ENCODE peak calls at places on chromosomes 5 and 9, in nine cellular contexts. F, H, J, E, M, A, R, I and Y are unnamed samples.

GRCh38 chr9:136886610-136887597 is 588 bp downstream of the TRAF2 start:
- DNase-seq in F (peak), H (peak), J (no peak), E (peak), M (no peak), A (no peak), R (no peak), I (peak), Y (no peak)

GRCh38 chr9:22808876-22809275 is 362.3 kb downstream of the DMRTA1 start:
- DNase-seq in F (no peak), H (no peak), J (no peak), E (no peak), M (no peak), A (no peak), R (no peak), I (no peak), Y (no peak)

GRCh38 chr9:37259906-37260305 is 139.5 kb downstream of the ZCCHC7 start:
- DNase-seq in F (no peak), H (no peak), J (no peak), E (no peak), M (no peak), A (no peak), R (no peak), I (no peak), Y (no peak)

GRCh38 chr5:108420182-108420581 is 38.3 kb upstream of the FBXL17 start:
- DNase-seq in F (no peak), H (no peak), J (no peak), E (no peak), M (no peak), A (no peak), R (no peak), I (no peak), Y (no peak)

GRCh38 chr9:116320180-116320799 is 166.7 kb downstream of the PAPPA start:
- DNase-seq in F (no peak), H (no peak), J (no peak), E (no peak), M (no peak), A (no peak), R (no peak), I (no peak), Y (no peak)

GRCh38 chr5:68452286-68452685 is 236.7 kb downstream of the PIK3R1 start:
- DNase-seq in F (no peak), H (no peak), J (no peak), E (no peak), M (no peak), A (no peak), R (no peak), I (no peak), Y (no peak)

GRCh38 chr9:29906065-29906464 is 2332.8 kb upstream of the C9orf72 start:
- DNase-seq in F (no peak), H (no peak), J (no peak), E (no peak), M (no peak), A (no peak), R (no peak), I (no peak), Y (no peak)

GRCh38 chr9:37915911-37916470 is 12.1 kb upstream of the SLC25A51 start:
- DNase-seq in F (no peak), H (no peak), J (no peak), E (no peak), M (no peak), A (no peak), R (no peak), I (no peak), Y (no peak)

GRCh38 chr5:57221049-57221568 is 47.2 kb downstream of the GPBP1 start:
- DNase-seq in F (peak), H (no peak), J (no peak), E (peak), M (peak), A (no peak), R (peak), I (peak), Y (no peak)

GRCh38 chr5:124649548-124650501 is 96.6 kb downstream of the ZNF608 start:
- DNase-seq in F (peak), H (peak), J (no peak), E (no peak), M (peak), A (peak), R (peak), I (peak), Y (peak)

GRCh38 chr5:52922384-52922783 is 66.8 kb upstream of the ITGA2 start:
- DNase-seq in F (peak), H (peak), J (no peak), E (no peak), M (no peak), A (no peak), R (no peak), I (no peak), Y (no peak)

GRCh38 chr9:503331-503730 is 288.7 kb downstream of the DOCK8 start:
- DNase-seq in F (no peak), H (no peak), J (no peak), E (no peak), M (no peak), A (no peak), R (no peak), I (no peak), Y (no peak)

GRCh38 chr5:143870871-143871632 is 59.1 kb downstream of the HMHB1 start:
- DNase-seq in F (no peak), H (no peak), J (no peak), E (no peak), M (no peak), A (no peak), R (no peak), I (no peak), Y (no peak)

GRCh38 chr9:122239722-122240121 is 11.0 kb upstream of the LHX6 start:
- DNase-seq in F (no peak), H (no peak), J (no peak), E (no peak), M (no peak), A (no peak), R (no peak), I (no peak), Y (no peak)

GRCh38 chr9:36128331-36128730 is 8.2 kb upstream of the GLIPR2 start:
- DNase-seq in F (no peak), H (no peak), J (no peak), E (no peak), M (no peak), A (no peak), R (no peak), I (no peak), Y (no peak)

GRCh38 chr9:88400021-88400420 is 11.8 kb downstream of the SPIN1 start:
- DNase-seq in F (peak), H (no peak), J (no peak), E (no peak), M (no peak), A (no peak), R (no peak), I (no peak), Y (no peak)

GRCh38 chr5:176608142-176608705 is 1.7 kb downstream of the GPRIN1 start:
- DNase-seq in F (no peak), H (no peak), J (no peak), E (no peak), M (no peak), A (no peak), R (no peak), I (no peak), Y (no peak)

GRCh38 chr9:88313364-88314220 is 74.7 kb upstream of the SPIN1 start:
- DNase-seq in F (no peak), H (no peak), J (no peak), E (no peak), M (no peak), A (no peak), R (no peak), I (no peak), Y (no peak)

GRCh38 chr9:89676281-89676680 is 71.5 kb downstream of the GADD45G start:
- DNase-seq in F (no peak), H (peak), J (no peak), E (no peak), M (peak), A (no peak), R (no peak), I (no peak), Y (no peak)

GRCh38 chr5:36151434-36152323 is at the start of the genes LMBRD2 and SKP2:
- DNase-seq in F (peak), H (peak), J (peak), E (peak), M (peak), A (peak), R (peak), I (peak), Y (peak)

GRCh38 chr5:36153727-36154126 is 1.8 kb downstream of the SKP2 start:
- DNase-seq in F (no peak), H (no peak), J (no peak), E (no peak), M (no peak), A (no peak), R (no peak), I (no peak), Y (no peak)

GRCh38 chr5:36152324-36153298 is 700 bp downstream of the SKP2 start:
- DNase-seq in F (peak), H (no peak), J (peak), E (no peak), M (no peak), A (no peak), R (no peak), I (peak), Y (no peak)

GRCh38 chr5:36153299-36153677 is 1.4 kb downstream of the SKP2 start:
- DNase-seq in F (no peak), H (no peak), J (no peak), E (no peak), M (no peak), A (no peak), R (no peak), I (no peak), Y (no peak)

GRCh38 chr5:36150676-36151433 is 832 bp downstream of the LMBRD2 start:
- DNase-seq in F (peak), H (peak), J (peak), E (peak), M (peak), A (peak), R (no peak), I (peak), Y (no peak)
- TF ChIP-seq CTCF in F (no peak), H (no peak), J (no peak), E (no peak), M (no peak), A (no peak), R (no peak), I (no peak), Y (no peak)

GRCh38 chr9:35071814-35072460 is 488 bp downstream of the VCP start:
- DNase-seq in F (peak), H (peak), J (peak), E (peak), M (peak), A (peak), R (peak), I (peak), Y (peak)
- TF ChIP-seq CTCF in F (peak), H (peak), J (peak), E (peak), M (peak), A (peak), R (peak), I (peak), Y (peak)

GRCh38 chr9:131276891-131277672 is 772 bp upstream of the FAM78A start:
- DNase-seq in F (no peak), H (no peak), J (peak), E (no peak), M (no peak), A (peak), R (no peak), I (peak), Y (no peak)
- TF ChIP-seq CTCF in F (no peak), H (no peak), J (no peak), E (no peak), M (no peak), A (no peak), R (no peak), I (no peak), Y (no peak)

DNA sequence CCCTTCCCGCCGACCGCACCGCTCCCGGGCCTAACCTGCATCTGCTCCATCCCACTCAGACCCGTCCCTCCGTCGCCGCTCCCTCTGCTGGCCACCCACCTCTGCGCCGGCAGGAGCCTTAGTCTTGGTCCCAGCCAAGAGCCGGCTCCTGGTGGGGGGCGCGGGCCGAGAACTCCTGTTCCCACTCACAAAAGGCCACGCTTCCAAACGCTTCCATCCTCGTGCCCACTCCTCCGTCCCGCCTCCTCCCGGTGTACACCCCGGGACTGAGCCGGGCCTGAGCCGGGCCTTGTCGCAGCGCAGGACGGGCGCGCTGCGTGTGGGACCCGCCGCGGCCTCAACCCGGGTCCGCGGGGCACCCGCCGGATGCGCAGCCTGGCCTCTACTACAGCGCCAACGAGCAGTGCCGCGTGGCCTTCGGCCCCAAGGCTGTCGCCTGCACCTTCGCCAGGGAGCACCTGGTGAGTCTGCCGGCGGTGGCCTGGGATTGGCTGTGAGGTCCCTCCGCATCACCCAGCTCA is 7.5 kb downstream of the ADAMTS13 start:
- DNase-seq in F (peak), H (peak), J (no peak), E (peak), M (no peak), A (no peak), R (no peak), I (no peak), Y (no peak)
- TF ChIP-seq CTCF in F (peak), H (peak), J (no peak), E (no peak), M (no peak), A (no peak), R (no peak), I (peak), Y (no peak)

GRCh38 chr9:79969383-79969782 is 397.6 kb downstream of the TLE4 start:
- DNase-seq in F (no peak), H (no peak), J (no peak), E (no peak), M (no peak), A (no peak), R (no peak), I (no peak), Y (no peak)

GRCh38 chr9:79973627-79974026 is 401.9 kb downstream of the TLE4 start:
- DNase-seq in F (no peak), H (no peak), J (no peak), E (no peak), M (no peak), A (no peak), R (no peak), I (no peak), Y (no peak)

GRCh38 chr9:79969866-79970265 is 398.1 kb downstream of the TLE4 start:
- DNase-seq in F (no peak), H (no peak), J (no peak), E (no peak), M (no peak), A (no peak), R (no peak), I (no peak), Y (no peak)

GRCh38 chr9:79962836-79963235 is 391.1 kb downstream of the TLE4 start:
- DNase-seq in F (peak), H (no peak), J (no peak), E (no peak), M (no peak), A (no peak), R (no peak), I (no peak), Y (no peak)

GRCh38 chr9:79968533-79968932 is 396.8 kb downstream of the TLE4 start:
- DNase-seq in F (no peak), H (no peak), J (no peak), E (no peak), M (no peak), A (no peak), R (no peak), I (no peak), Y (no peak)
- TF ChIP-seq CTCF in F (no peak), H (no peak), J (no peak), E (no peak), M (no peak), A (no peak), R (no peak), I (no peak), Y (no peak)

DNA sequence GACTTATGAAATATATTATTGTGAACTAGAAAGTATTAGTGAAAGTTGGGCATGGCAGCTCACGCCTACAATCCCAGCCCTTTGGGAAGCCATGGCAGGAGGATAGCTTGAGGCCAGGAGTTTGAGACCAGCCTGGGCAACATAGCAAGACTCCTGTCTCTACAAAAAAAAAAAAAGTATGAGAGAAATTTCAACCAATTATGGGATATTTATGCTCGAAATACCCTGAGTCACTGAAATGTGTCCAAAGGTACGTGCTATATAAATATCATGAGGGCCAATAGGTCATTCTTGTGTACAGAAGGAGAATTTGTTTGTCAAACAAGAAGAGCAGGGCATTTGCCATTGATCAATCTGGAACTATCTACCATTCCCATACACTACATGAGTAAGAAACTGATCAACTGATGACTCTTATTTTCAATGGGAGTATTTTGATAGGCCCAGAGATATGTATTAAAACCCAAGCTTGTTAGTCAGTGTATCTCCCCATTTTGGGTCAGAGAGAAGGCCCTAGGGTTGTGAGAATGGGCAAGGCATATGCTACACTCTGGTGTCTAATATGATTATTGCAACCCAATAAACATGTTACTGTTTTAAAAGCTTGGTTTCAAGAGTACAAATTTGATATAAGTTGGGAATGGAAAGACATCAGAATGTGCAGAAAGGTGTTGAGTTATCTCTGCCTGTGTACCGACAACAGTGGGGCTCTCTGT is 21.7 kb upstream of the HOMER1 start:
- DNase-seq in F (peak), H (no peak), J (no peak), E (no peak), M (no peak), A (no peak), R (no peak), I (no peak), Y (no peak)
- TF ChIP-seq CTCF in F (peak), H (no peak), J (no peak), E (no peak), M (no peak), A (no peak), R (no peak), I (no peak), Y (peak)

DNA sequence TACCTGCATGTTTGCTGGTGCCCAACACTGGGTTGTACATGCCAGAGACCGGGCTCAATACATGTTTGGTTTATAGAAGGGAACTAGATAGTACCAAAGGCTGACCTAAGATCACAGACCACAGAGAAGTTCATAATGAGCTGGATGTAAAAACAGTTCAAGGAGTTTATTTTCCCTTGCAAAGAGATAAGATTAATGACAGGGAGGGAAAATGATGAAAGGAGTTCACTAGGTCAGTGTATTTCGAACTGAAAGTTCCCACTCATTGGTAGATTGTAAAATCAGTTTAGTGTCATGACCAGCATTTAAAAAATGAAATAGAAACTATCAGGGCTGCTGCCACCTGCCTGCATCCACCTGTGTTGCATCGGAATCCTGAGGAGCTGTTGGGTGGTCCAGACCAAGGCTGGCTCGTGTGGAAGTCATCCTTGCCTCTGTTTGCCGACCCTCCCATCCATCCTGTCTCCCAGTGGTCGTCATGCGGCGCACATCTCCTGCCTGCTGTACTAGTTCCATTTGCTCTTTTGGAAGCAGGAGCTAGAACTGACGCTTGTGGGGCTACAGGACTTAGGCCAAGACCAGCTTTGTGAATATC is 21.1 kb downstream of the TBC1D2 start:
- DNase-seq in F (no peak), H (no peak), J (no peak), E (no peak), M (no peak), A (no peak), R (no peak), I (no peak), Y (no peak)
- TF ChIP-seq CTCF in F (peak), H (no peak), J (no peak), E (no peak), M (no peak), A (no peak), R (no peak), I (no peak), Y (no peak)

GRCh38 chr9:126397056-126397455 is 70.4 kb downstream of the MVB12B start:
- DNase-seq in F (no peak), H (no peak), J (no peak), E (no peak), M (no peak), A (peak), R (no peak), I (peak), Y (no peak)
- TF ChIP-seq CTCF in F (peak), H (no peak), J (no peak), E (peak), M (no peak), A (no peak), R (no peak), I (no peak), Y (no peak)